ENCODE peak calls at places on chromosomes 1 and 21, in ten cellular contexts. One of them, this sample, is unnamed.

GRCh38 chr1:61585714-61586113 is 139.2 kb downstream of the TM2D1 start:
- DNase-seq in stimulated activated CD4-positive, alpha-beta T cell treated with anti-CD3 and anti-CD28 coated beads, Interleukin-1b, Interleukin-23, amount 100 ng/mL, for 4 hours: no peak
- DNase-seq in effector CD4-positive, alpha-beta T cell: no peak
- DNase-seq in left ventricle myocardium inferior: no peak
- DNase-seq in stimulated activated CD8-positive, alpha-beta memory T cell treated with anti-CD3 and anti-CD28 coated beads, Interleukin-2, amount 100 ng/mL, for 1 hour: no peak
- DNase-seq in left cardiac atrium: no peak
- DNase-seq in A549: no peak
- DNase-seq in naive thymus-derived CD4-positive, alpha-beta T cell: no peak
- DNase-seq in tibial artery: no peak
- DNase-seq in NCI-H446: no peak
- DNase-seq in this sample: no peak

GRCh38 chr1:58456470-58456869 is 90.1 kb downstream of the OMA1 start:
- DNase-seq in stimulated activated CD8-positive, alpha-beta memory T cell treated with anti-CD3 and anti-CD28 coated beads, Interleukin-2, amount 100 ng/mL, for 1 hour: no peak
- DNase-seq in tibial artery: no peak
- DNase-seq in naive thymus-derived CD4-positive, alpha-beta T cell: no peak
- DNase-seq in A549: no peak
- DNase-seq in effector CD4-positive, alpha-beta T cell: no peak
- DNase-seq in left ventricle myocardium inferior: no peak
- DNase-seq in stimulated activated CD4-positive, alpha-beta T cell treated with anti-CD3 and anti-CD28 coated beads, Interleukin-1b, Interleukin-23, amount 100 ng/mL, for 4 hours: no peak
- DNase-seq in left cardiac atrium: no peak
- DNase-seq in NCI-H446: peak
- DNase-seq in this sample: no peak

GRCh38 chr21:46118871-46119564 is 21.1 kb downstream of the COL6A2 start:
- DNase-seq in A549: no peak
- DNase-seq in NCI-H446: no peak
- DNase-seq in naive thymus-derived CD4-positive, alpha-beta T cell: no peak
- DNase-seq in effector CD4-positive, alpha-beta T cell: no peak
- DNase-seq in stimulated activated CD8-positive, alpha-beta memory T cell treated with anti-CD3 and anti-CD28 coated beads, Interleukin-2, amount 100 ng/mL, for 1 hour: no peak
- DNase-seq in tibial artery: peak
- DNase-seq in left cardiac atrium: peak
- DNase-seq in stimulated activated CD4-positive, alpha-beta T cell treated with anti-CD3 and anti-CD28 coated beads, Interleukin-1b, Interleukin-23, amount 100 ng/mL, for 4 hours: no peak
- DNase-seq in left ventricle myocardium inferior: peak
- DNase-seq in this sample: no peak

GRCh38 chr21:41961753-41962152 is 7.9 kb upstream of the C2CD2 start:
- DNase-seq in effector CD4-positive, alpha-beta T cell: no peak
- DNase-seq in NCI-H446: no peak
- DNase-seq in stimulated activated CD4-positive, alpha-beta T cell treated with anti-CD3 and anti-CD28 coated beads, Interleukin-1b, Interleukin-23, amount 100 ng/mL, for 4 hours: no peak
- DNase-seq in tibial artery: no peak
- DNase-seq in stimulated activated CD8-positive, alpha-beta memory T cell treated with anti-CD3 and anti-CD28 coated beads, Interleukin-2, amount 100 ng/mL, for 1 hour: no peak
- DNase-seq in A549: no peak
- DNase-seq in left ventricle myocardium inferior: no peak
- DNase-seq in left cardiac atrium: no peak
- DNase-seq in naive thymus-derived CD4-positive, alpha-beta T cell: no peak
- DNase-seq in this sample: no peak

GRCh38 chr1:216580538-216581057 is 142.6 kb downstream of the ESRRG start:
- DNase-seq in stimulated activated CD4-positive, alpha-beta T cell treated with anti-CD3 and anti-CD28 coated beads, Interleukin-1b, Interleukin-23, amount 100 ng/mL, for 4 hours: no peak
- DNase-seq in left ventricle myocardium inferior: no peak
- DNase-seq in left cardiac atrium: no peak
- DNase-seq in NCI-H446: no peak
- DNase-seq in naive thymus-derived CD4-positive, alpha-beta T cell: no peak
- DNase-seq in effector CD4-positive, alpha-beta T cell: no peak
- DNase-seq in tibial artery: no peak
- DNase-seq in A549: no peak
- DNase-seq in stimulated activated CD8-positive, alpha-beta memory T cell treated with anti-CD3 and anti-CD28 coated beads, Interleukin-2, amount 100 ng/mL, for 1 hour: no peak
- DNase-seq in this sample: no peak

GRCh38 chr1:1004780-1005697 is 5.1 kb upstream of the HES4 start:
- DNase-seq in A549: no peak
- DNase-seq in tibial artery: peak
- DNase-seq in naive thymus-derived CD4-positive, alpha-beta T cell: no peak
- DNase-seq in stimulated activated CD4-positive, alpha-beta T cell treated with anti-CD3 and anti-CD28 coated beads, Interleukin-1b, Interleukin-23, amount 100 ng/mL, for 4 hours: no peak
- DNase-seq in effector CD4-positive, alpha-beta T cell: no peak
- DNase-seq in stimulated activated CD8-positive, alpha-beta memory T cell treated with anti-CD3 and anti-CD28 coated beads, Interleukin-2, amount 100 ng/mL, for 1 hour: no peak
- DNase-seq in NCI-H446: no peak
- DNase-seq in left cardiac atrium: peak
- DNase-seq in left ventricle myocardium inferior: no peak
- DNase-seq in this sample: no peak

GRCh38 chr1:172381981-172382380 is 38.5 kb upstream of the C1orf105 start:
- DNase-seq in NCI-H446: no peak
- DNase-seq in left ventricle myocardium inferior: no peak
- DNase-seq in left cardiac atrium: no peak
- DNase-seq in A549: no peak
- DNase-seq in tibial artery: no peak
- DNase-seq in effector CD4-positive, alpha-beta T cell: no peak
- DNase-seq in stimulated activated CD8-positive, alpha-beta memory T cell treated with anti-CD3 and anti-CD28 coated beads, Interleukin-2, amount 100 ng/mL, for 1 hour: no peak
- DNase-seq in stimulated activated CD4-positive, alpha-beta T cell treated with anti-CD3 and anti-CD28 coated beads, Interleukin-1b, Interleukin-23, amount 100 ng/mL, for 4 hours: no peak
- DNase-seq in naive thymus-derived CD4-positive, alpha-beta T cell: no peak
- DNase-seq in this sample: no peak

GRCh38 chr1:180042994-180043622 is 88.5 kb downstream of the CEP350 start:
- DNase-seq in stimulated activated CD4-positive, alpha-beta T cell treated with anti-CD3 and anti-CD28 coated beads, Interleukin-1b, Interleukin-23, amount 100 ng/mL, for 4 hours: no peak
- DNase-seq in naive thymus-derived CD4-positive, alpha-beta T cell: no peak
- DNase-seq in left cardiac atrium: no peak
- DNase-seq in NCI-H446: no peak
- DNase-seq in A549: no peak
- DNase-seq in tibial artery: no peak
- DNase-seq in effector CD4-positive, alpha-beta T cell: no peak
- DNase-seq in left ventricle myocardium inferior: no peak
- DNase-seq in stimulated activated CD8-positive, alpha-beta memory T cell treated with anti-CD3 and anti-CD28 coated beads, Interleukin-2, amount 100 ng/mL, for 1 hour: no peak
- DNase-seq in this sample: no peak

GRCh38 chr1:244672961-244673695 is 20.2 kb downstream of the DESI2 start:
- DNase-seq in NCI-H446: no peak
- DNase-seq in stimulated activated CD8-positive, alpha-beta memory T cell treated with anti-CD3 and anti-CD28 coated beads, Interleukin-2, amount 100 ng/mL, for 1 hour: no peak
- DNase-seq in stimulated activated CD4-positive, alpha-beta T cell treated with anti-CD3 and anti-CD28 coated beads, Interleukin-1b, Interleukin-23, amount 100 ng/mL, for 4 hours: no peak
- DNase-seq in left cardiac atrium: peak
- DNase-seq in left ventricle myocardium inferior: peak
- DNase-seq in A549: no peak
- DNase-seq in naive thymus-derived CD4-positive, alpha-beta T cell: no peak
- DNase-seq in effector CD4-positive, alpha-beta T cell: no peak
- DNase-seq in tibial artery: no peak
- DNase-seq in this sample: no peak

GRCh38 chr21:36534656-36535055 is 54.7 kb upstream of the CLDN14 start:
- DNase-seq in stimulated activated CD4-positive, alpha-beta T cell treated with anti-CD3 and anti-CD28 coated beads, Interleukin-1b, Interleukin-23, amount 100 ng/mL, for 4 hours: no peak
- DNase-seq in left ventricle myocardium inferior: no peak
- DNase-seq in tibial artery: no peak
- DNase-seq in NCI-H446: no peak
- DNase-seq in A549: no peak
- DNase-seq in effector CD4-positive, alpha-beta T cell: no peak
- DNase-seq in naive thymus-derived CD4-positive, alpha-beta T cell: no peak
- DNase-seq in stimulated activated CD8-positive, alpha-beta memory T cell treated with anti-CD3 and anti-CD28 coated beads, Interleukin-2, amount 100 ng/mL, for 1 hour: no peak
- DNase-seq in left cardiac atrium: no peak
- DNase-seq in this sample: no peak

GRCh38 chr1:205664399-205665108 is 15.8 kb downstream of the SLC45A3 start:
- DNase-seq in stimulated activated CD8-positive, alpha-beta memory T cell treated with anti-CD3 and anti-CD28 coated beads, Interleukin-2, amount 100 ng/mL, for 1 hour: no peak
- DNase-seq in left ventricle myocardium inferior: no peak
- DNase-seq in tibial artery: no peak
- DNase-seq in naive thymus-derived CD4-positive, alpha-beta T cell: no peak
- DNase-seq in A549: no peak
- DNase-seq in effector CD4-positive, alpha-beta T cell: no peak
- DNase-seq in stimulated activated CD4-positive, alpha-beta T cell treated with anti-CD3 and anti-CD28 coated beads, Interleukin-1b, Interleukin-23, amount 100 ng/mL, for 4 hours: no peak
- DNase-seq in left cardiac atrium: no peak
- DNase-seq in NCI-H446: no peak
- DNase-seq in this sample: peak

GRCh38 chr1:12314328-12314903 is 84.6 kb downstream of the VPS13D start:
- DNase-seq in stimulated activated CD4-positive, alpha-beta T cell treated with anti-CD3 and anti-CD28 coated beads, Interleukin-1b, Interleukin-23, amount 100 ng/mL, for 4 hours: no peak
- DNase-seq in left cardiac atrium: no peak
- DNase-seq in A549: peak
- DNase-seq in naive thymus-derived CD4-positive, alpha-beta T cell: no peak
- DNase-seq in left ventricle myocardium inferior: no peak
- DNase-seq in NCI-H446: peak
- DNase-seq in stimulated activated CD8-positive, alpha-beta memory T cell treated with anti-CD3 and anti-CD28 coated beads, Interleukin-2, amount 100 ng/mL, for 1 hour: no peak
- DNase-seq in effector CD4-positive, alpha-beta T cell: no peak
- DNase-seq in tibial artery: no peak
- DNase-seq in this sample: peak

GRCh38 chr1:67174716-67175284 is 8.5 kb downstream of the IL23R start:
- DNase-seq in NCI-H446: no peak
- DNase-seq in left cardiac atrium: no peak
- DNase-seq in tibial artery: no peak
- DNase-seq in A549: no peak
- DNase-seq in left ventricle myocardium inferior: no peak
- DNase-seq in stimulated activated CD8-positive, alpha-beta memory T cell treated with anti-CD3 and anti-CD28 coated beads, Interleukin-2, amount 100 ng/mL, for 1 hour: no peak
- DNase-seq in effector CD4-positive, alpha-beta T cell: no peak
- DNase-seq in naive thymus-derived CD4-positive, alpha-beta T cell: no peak
- DNase-seq in stimulated activated CD4-positive, alpha-beta T cell treated with anti-CD3 and anti-CD28 coated beads, Interleukin-1b, Interleukin-23, amount 100 ng/mL, for 4 hours: no peak
- DNase-seq in this sample: no peak

GRCh38 chr1:173473599-173474011 is 3.5 kb upstream of the PRDX6 start:
- DNase-seq in effector CD4-positive, alpha-beta T cell: no peak
- DNase-seq in left ventricle myocardium inferior: no peak
- DNase-seq in stimulated activated CD8-positive, alpha-beta memory T cell treated with anti-CD3 and anti-CD28 coated beads, Interleukin-2, amount 100 ng/mL, for 1 hour: no peak
- DNase-seq in naive thymus-derived CD4-positive, alpha-beta T cell: no peak
- DNase-seq in left cardiac atrium: no peak
- DNase-seq in tibial artery: no peak
- DNase-seq in NCI-H446: no peak
- DNase-seq in A549: no peak
- DNase-seq in stimulated activated CD4-positive, alpha-beta T cell treated with anti-CD3 and anti-CD28 coated beads, Interleukin-1b, Interleukin-23, amount 100 ng/mL, for 4 hours: no peak
- DNase-seq in this sample: no peak

GRCh38 chr1:39167632-39168209 is 36.8 kb upstream of the MACF1 start:
- DNase-seq in A549: no peak
- DNase-seq in stimulated activated CD4-positive, alpha-beta T cell treated with anti-CD3 and anti-CD28 coated beads, Interleukin-1b, Interleukin-23, amount 100 ng/mL, for 4 hours: no peak
- DNase-seq in naive thymus-derived CD4-positive, alpha-beta T cell: no peak
- DNase-seq in tibial artery: no peak
- DNase-seq in NCI-H446: no peak
- DNase-seq in stimulated activated CD8-positive, alpha-beta memory T cell treated with anti-CD3 and anti-CD28 coated beads, Interleukin-2, amount 100 ng/mL, for 1 hour: no peak
- DNase-seq in left cardiac atrium: no peak
- DNase-seq in left ventricle myocardium inferior: no peak
- DNase-seq in effector CD4-positive, alpha-beta T cell: no peak
- DNase-seq in this sample: peak

GRCh38 chr1:92538048-92538412 is 51.3 kb upstream of the GFI1 start:
- DNase-seq in stimulated activated CD4-positive, alpha-beta T cell treated with anti-CD3 and anti-CD28 coated beads, Interleukin-1b, Interleukin-23, amount 100 ng/mL, for 4 hours: no peak
- DNase-seq in stimulated activated CD8-positive, alpha-beta memory T cell treated with anti-CD3 and anti-CD28 coated beads, Interleukin-2, amount 100 ng/mL, for 1 hour: no peak
- DNase-seq in left cardiac atrium: no peak
- DNase-seq in NCI-H446: no peak
- DNase-seq in tibial artery: no peak
- DNase-seq in A549: no peak
- DNase-seq in left ventricle myocardium inferior: no peak
- DNase-seq in naive thymus-derived CD4-positive, alpha-beta T cell: no peak
- DNase-seq in effector CD4-positive, alpha-beta T cell: no peak
- DNase-seq in this sample: no peak

GRCh38 chr1:186894415-186894814 is 65.7 kb downstream of the PLA2G4A start:
- DNase-seq in left ventricle myocardium inferior: no peak
- DNase-seq in effector CD4-positive, alpha-beta T cell: no peak
- DNase-seq in stimulated activated CD4-positive, alpha-beta T cell treated with anti-CD3 and anti-CD28 coated beads, Interleukin-1b, Interleukin-23, amount 100 ng/mL, for 4 hours: no peak
- DNase-seq in naive thymus-derived CD4-positive, alpha-beta T cell: no peak
- DNase-seq in stimulated activated CD8-positive, alpha-beta memory T cell treated with anti-CD3 and anti-CD28 coated beads, Interleukin-2, amount 100 ng/mL, for 1 hour: no peak
- DNase-seq in left cardiac atrium: no peak
- DNase-seq in NCI-H446: no peak
- DNase-seq in A549: no peak
- DNase-seq in tibial artery: no peak
- DNase-seq in this sample: no peak

GRCh38 chr1:3007298-3008147 is 13.7 kb upstream of the ACTRT2 start:
- DNase-seq in effector CD4-positive, alpha-beta T cell: no peak
- DNase-seq in A549: no peak
- DNase-seq in tibial artery: peak
- DNase-seq in left ventricle myocardium inferior: no peak
- DNase-seq in stimulated activated CD8-positive, alpha-beta memory T cell treated with anti-CD3 and anti-CD28 coated beads, Interleukin-2, amount 100 ng/mL, for 1 hour: no peak
- DNase-seq in NCI-H446: no peak
- DNase-seq in left cardiac atrium: no peak
- DNase-seq in stimulated activated CD4-positive, alpha-beta T cell treated with anti-CD3 and anti-CD28 coated beads, Interleukin-1b, Interleukin-23, amount 100 ng/mL, for 4 hours: no peak
- DNase-seq in naive thymus-derived CD4-positive, alpha-beta T cell: no peak
- DNase-seq in this sample: no peak

GRCh38 chr1:109687641-109688499 is at the start of gene GSTM1:
- DNase-seq in left ventricle myocardium inferior: no peak
- DNase-seq in stimulated activated CD4-positive, alpha-beta T cell treated with anti-CD3 and anti-CD28 coated beads, Interleukin-1b, Interleukin-23, amount 100 ng/mL, for 4 hours: no peak
- DNase-seq in A549: no peak
- DNase-seq in naive thymus-derived CD4-positive, alpha-beta T cell: no peak
- DNase-seq in NCI-H446: no peak
- DNase-seq in stimulated activated CD8-positive, alpha-beta memory T cell treated with anti-CD3 and anti-CD28 coated beads, Interleukin-2, amount 100 ng/mL, for 1 hour: no peak
- DNase-seq in effector CD4-positive, alpha-beta T cell: no peak
- DNase-seq in tibial artery: no peak
- DNase-seq in left cardiac atrium: no peak
- DNase-seq in this sample: no peak

GRCh38 chr1:241413386-241413785 is 56.4 kb upstream of the RGS7 start:
- DNase-seq in stimulated activated CD4-positive, alpha-beta T cell treated with anti-CD3 and anti-CD28 coated beads, Interleukin-1b, Interleukin-23, amount 100 ng/mL, for 4 hours: no peak
- DNase-seq in tibial artery: no peak
- DNase-seq in left cardiac atrium: no peak
- DNase-seq in effector CD4-positive, alpha-beta T cell: no peak
- DNase-seq in naive thymus-derived CD4-positive, alpha-beta T cell: no peak
- DNase-seq in left ventricle myocardium inferior: no peak
- DNase-seq in stimulated activated CD8-positive, alpha-beta memory T cell treated with anti-CD3 and anti-CD28 coated beads, Interleukin-2, amount 100 ng/mL, for 1 hour: no peak
- DNase-seq in NCI-H446: no peak
- DNase-seq in A549: no peak
- DNase-seq in this sample: no peak

GRCh38 chr21:35406600-35406999 is 357.5 kb upstream of the RUNX1 start:
- DNase-seq in effector CD4-positive, alpha-beta T cell: no peak
- DNase-seq in tibial artery: no peak
- DNase-seq in stimulated activated CD4-positive, alpha-beta T cell treated with anti-CD3 and anti-CD28 coated beads, Interleukin-1b, Interleukin-23, amount 100 ng/mL, for 4 hours: no peak
- DNase-seq in left ventricle myocardium inferior: no peak
- DNase-seq in naive thymus-derived CD4-positive, alpha-beta T cell: no peak
- DNase-seq in left cardiac atrium: no peak
- DNase-seq in NCI-H446: no peak
- DNase-seq in A549: no peak
- DNase-seq in stimulated activated CD8-positive, alpha-beta memory T cell treated with anti-CD3 and anti-CD28 coated beads, Interleukin-2, amount 100 ng/mL, for 1 hour: no peak
- DNase-seq in this sample: no peak

GRCh38 chr1:65772607-65773006 is 20.1 kb upstream of the PDE4B start:
- DNase-seq in stimulated activated CD8-positive, alpha-beta memory T cell treated with anti-CD3 and anti-CD28 coated beads, Interleukin-2, amount 100 ng/mL, for 1 hour: no peak
- DNase-seq in NCI-H446: no peak
- DNase-seq in A549: no peak
- DNase-seq in naive thymus-derived CD4-positive, alpha-beta T cell: no peak
- DNase-seq in tibial artery: no peak
- DNase-seq in left cardiac atrium: no peak
- DNase-seq in left ventricle myocardium inferior: no peak
- DNase-seq in effector CD4-positive, alpha-beta T cell: no peak
- DNase-seq in stimulated activated CD4-positive, alpha-beta T cell treated with anti-CD3 and anti-CD28 coated beads, Interleukin-1b, Interleukin-23, amount 100 ng/mL, for 4 hours: no peak
- DNase-seq in this sample: no peak

GRCh38 chr1:2611034-2611501 is 21.7 kb downstream of the MMEL1 start:
- DNase-seq in effector CD4-positive, alpha-beta T cell: no peak
- DNase-seq in tibial artery: no peak
- DNase-seq in stimulated activated CD4-positive, alpha-beta T cell treated with anti-CD3 and anti-CD28 coated beads, Interleukin-1b, Interleukin-23, amount 100 ng/mL, for 4 hours: no peak
- DNase-seq in NCI-H446: no peak
- DNase-seq in naive thymus-derived CD4-positive, alpha-beta T cell: peak
- DNase-seq in left cardiac atrium: no peak
- DNase-seq in A549: no peak
- DNase-seq in stimulated activated CD8-positive, alpha-beta memory T cell treated with anti-CD3 and anti-CD28 coated beads, Interleukin-2, amount 100 ng/mL, for 1 hour: no peak
- DNase-seq in left ventricle myocardium inferior: no peak
- DNase-seq in this sample: no peak

GRCh38 chr1:210728437-210729149 is 399.9 kb downstream of the HHAT start:
- DNase-seq in left ventricle myocardium inferior: no peak
- DNase-seq in effector CD4-positive, alpha-beta T cell: no peak
- DNase-seq in NCI-H446: no peak
- DNase-seq in stimulated activated CD8-positive, alpha-beta memory T cell treated with anti-CD3 and anti-CD28 coated beads, Interleukin-2, amount 100 ng/mL, for 1 hour: no peak
- DNase-seq in naive thymus-derived CD4-positive, alpha-beta T cell: no peak
- DNase-seq in stimulated activated CD4-positive, alpha-beta T cell treated with anti-CD3 and anti-CD28 coated beads, Interleukin-1b, Interleukin-23, amount 100 ng/mL, for 4 hours: no peak
- DNase-seq in A549: no peak
- DNase-seq in left cardiac atrium: no peak
- DNase-seq in tibial artery: no peak
- DNase-seq in this sample: no peak

GRCh38 chr1:217506878-217507277 is 124.0 kb downstream of the GPATCH2 start:
- DNase-seq in stimulated activated CD8-positive, alpha-beta memory T cell treated with anti-CD3 and anti-CD28 coated beads, Interleukin-2, amount 100 ng/mL, for 1 hour: no peak
- DNase-seq in A549: no peak
- DNase-seq in left cardiac atrium: no peak
- DNase-seq in left ventricle myocardium inferior: no peak
- DNase-seq in effector CD4-positive, alpha-beta T cell: no peak
- DNase-seq in tibial artery: no peak
- DNase-seq in naive thymus-derived CD4-positive, alpha-beta T cell: no peak
- DNase-seq in NCI-H446: no peak
- DNase-seq in stimulated activated CD4-positive, alpha-beta T cell treated with anti-CD3 and anti-CD28 coated beads, Interleukin-1b, Interleukin-23, amount 100 ng/mL, for 4 hours: no peak
- DNase-seq in this sample: no peak

GRCh38 chr21:33067045-33067444 is 2.9 kb upstream of the OLIG1 start:
- DNase-seq in naive thymus-derived CD4-positive, alpha-beta T cell: no peak
- DNase-seq in stimulated activated CD8-positive, alpha-beta memory T cell treated with anti-CD3 and anti-CD28 coated beads, Interleukin-2, amount 100 ng/mL, for 1 hour: no peak
- DNase-seq in stimulated activated CD4-positive, alpha-beta T cell treated with anti-CD3 and anti-CD28 coated beads, Interleukin-1b, Interleukin-23, amount 100 ng/mL, for 4 hours: no peak
- DNase-seq in A549: no peak
- DNase-seq in left ventricle myocardium inferior: no peak
- DNase-seq in effector CD4-positive, alpha-beta T cell: no peak
- DNase-seq in left cardiac atrium: no peak
- DNase-seq in NCI-H446: no peak
- DNase-seq in tibial artery: no peak
- DNase-seq in this sample: no peak

GRCh38 chr1:157732755-157733154 is 32.2 kb upstream of the FCRL3 start:
- DNase-seq in tibial artery: no peak
- DNase-seq in naive thymus-derived CD4-positive, alpha-beta T cell: no peak
- DNase-seq in left ventricle myocardium inferior: no peak
- DNase-seq in A549: no peak
- DNase-seq in NCI-H446: no peak
- DNase-seq in stimulated activated CD8-positive, alpha-beta memory T cell treated with anti-CD3 and anti-CD28 coated beads, Interleukin-2, amount 100 ng/mL, for 1 hour: no peak
- DNase-seq in stimulated activated CD4-positive, alpha-beta T cell treated with anti-CD3 and anti-CD28 coated beads, Interleukin-1b, Interleukin-23, amount 100 ng/mL, for 4 hours: no peak
- DNase-seq in left cardiac atrium: no peak
- DNase-seq in effector CD4-positive, alpha-beta T cell: no peak
- DNase-seq in this sample: no peak

GRCh38 chr1:226195144-226195543 is 8.6 kb upstream of the ACBD3 start:
- DNase-seq in effector CD4-positive, alpha-beta T cell: no peak
- DNase-seq in tibial artery: no peak
- DNase-seq in naive thymus-derived CD4-positive, alpha-beta T cell: no peak
- DNase-seq in A549: no peak
- DNase-seq in left ventricle myocardium inferior: no peak
- DNase-seq in stimulated activated CD4-positive, alpha-beta T cell treated with anti-CD3 and anti-CD28 coated beads, Interleukin-1b, Interleukin-23, amount 100 ng/mL, for 4 hours: no peak
- DNase-seq in NCI-H446: no peak
- DNase-seq in stimulated activated CD8-positive, alpha-beta memory T cell treated with anti-CD3 and anti-CD28 coated beads, Interleukin-2, amount 100 ng/mL, for 1 hour: no peak
- DNase-seq in left cardiac atrium: no peak
- DNase-seq in this sample: no peak

This sample was measured in HepG2.